ENCODE peak calls at places on chromosomes 4 and X, in seven cellular contexts. Q is lower leg skin, R is breast epithelium, L is spleen, K is astrocyte of the spinal cord, I is IMR-90, U is tibial nerve. E is an unnamed sample.

GRCh38 chr4:127370495-127371069 is 262.2 kb upstream of the INTU start:
- DNase-seq in Q (no peak), R (peak), L (no peak), K (no peak), I (peak), U (no peak), E (no peak)

GRCh38 chr4:13829457-13829856 is 201.9 kb upstream of the BOD1L1 start:
- DNase-seq in Q (no peak), R (no peak), L (no peak), K (no peak), I (peak), U (no peak), E (no peak)

GRCh38 chrX:10555846-10556245 is 64.5 kb downstream of the MID1 start:
- DNase-seq in Q (no peak), R (no peak), L (no peak), K (no peak), I (no peak), U (no peak), E (no peak)

GRCh38 chrX:10112510-10112909 is 44.3 kb upstream of the CLCN4 start:
- DNase-seq in Q (no peak), R (no peak), L (no peak), K (no peak), I (no peak), U (no peak), E (no peak)

GRCh38 chr4:78081541-78081940 is 24.4 kb downstream of the FRAS1 start:
- DNase-seq in Q (no peak), R (no peak), L (no peak), K (no peak), I (no peak), U (no peak), E (no peak)

GRCh38 chr4:164531336-164531735 is 222.6 kb upstream of the SMIM31 start:
- DNase-seq in Q (no peak), R (no peak), L (no peak), K (no peak), I (no peak), U (no peak), E (no peak)

GRCh38 chr4:38759077-38759789 is 23.6 kb downstream of the TLR10 start:
- DNase-seq in Q (peak), R (peak), L (no peak), K (peak), I (peak), U (peak), E (no peak)

GRCh38 chr4:8284391-8284790 is 14.8 kb downstream of the HTRA3 start:
- DNase-seq in Q (no peak), R (no peak), L (peak), K (no peak), I (no peak), U (no peak), E (no peak)

GRCh38 chrX:109475174-109475891 is 6.6 kb downstream of the GUCY2F start:
- DNase-seq in Q (no peak), R (peak), L (no peak), K (peak), I (peak), U (no peak), E (no peak)

GRCh38 chr4:128465523-128465922 is 177.9 kb upstream of the PGRMC2 start:
- DNase-seq in Q (no peak), R (no peak), L (no peak), K (no peak), I (no peak), U (no peak), E (no peak)

GRCh38 chr4:19227701-19228100 is 1024.0 kb upstream of the SLIT2 start:
- DNase-seq in Q (no peak), R (no peak), L (no peak), K (no peak), I (no peak), U (no peak), E (no peak)

GRCh38 chrX:310621-311155 is 7.9 kb downstream of the GTPBP6 start:
- DNase-seq in Q (peak), R (no peak), L (peak), K (no peak), I (no peak), U (no peak), E (no peak)
- H3K4me3 ChIP-seq in Q (no peak), R (no peak), L (no peak), K (no peak), I (no peak), U (no peak), E (no peak)

GRCh38 chr4:73870778-73871177 is 1.6 kb downstream of the CXCL1 start:
- DNase-seq in Q (no peak), R (no peak), L (no peak), K (no peak), I (no peak), U (no peak), E (no peak)
- H3K4me3 ChIP-seq in Q (no peak), R (peak), L (peak), K (peak), I (no peak), U (no peak), E (no peak)

GRCh38 chr4:124903995-124904722 is 191.6 kb upstream of the ANKRD50 start:
- DNase-seq in Q (no peak), R (no peak), L (no peak), K (peak), I (peak), U (no peak), E (no peak)
- H3K4me3 ChIP-seq in Q (no peak), R (peak), L (no peak), K (peak), I (peak), U (no peak), E (peak)

DNA sequence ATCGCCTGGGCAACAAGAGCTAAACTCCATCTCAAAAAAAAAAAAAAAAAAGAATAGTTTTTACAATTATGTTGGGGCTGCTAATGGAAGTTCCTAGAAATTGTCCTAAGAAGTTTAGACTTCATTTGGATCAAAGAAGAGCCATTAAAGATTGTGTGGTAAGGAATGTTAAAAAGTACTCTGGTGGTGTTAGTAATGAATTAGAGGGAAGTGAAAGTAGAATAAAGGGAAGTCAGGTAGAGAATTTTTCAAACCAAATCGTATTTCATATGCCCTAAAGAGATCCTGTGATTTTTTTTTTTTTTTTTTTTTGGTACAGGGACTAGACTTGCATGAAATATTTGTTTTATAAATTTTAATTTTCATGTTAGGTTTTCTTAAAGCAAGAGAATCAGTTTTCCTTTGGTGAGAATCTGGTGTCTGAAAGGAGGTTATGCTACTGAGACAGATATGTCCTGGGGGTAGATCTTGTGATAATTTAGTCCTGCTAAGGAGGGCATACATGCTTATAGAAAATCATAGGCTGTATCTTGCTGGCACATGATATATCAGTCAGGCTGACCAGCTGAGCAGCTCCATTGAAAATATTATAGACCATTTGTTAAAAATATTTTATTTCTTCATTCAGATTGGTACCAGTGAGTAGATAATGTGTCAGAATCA is 10.7 kb downstream of the SEC24B start:
- DNase-seq in Q (no peak), R (no peak), L (no peak), K (no peak), I (no peak), U (no peak), E (no peak)
- H3K4me3 ChIP-seq in Q (no peak), R (no peak), L (no peak), K (no peak), I (no peak), U (no peak), E (no peak)

GRCh38 chr4:25330335-25330734 is 17.8 kb downstream of the ZCCHC4 start:
- DNase-seq in Q (no peak), R (no peak), L (no peak), K (no peak), I (no peak), U (no peak), E (no peak)

DNA sequence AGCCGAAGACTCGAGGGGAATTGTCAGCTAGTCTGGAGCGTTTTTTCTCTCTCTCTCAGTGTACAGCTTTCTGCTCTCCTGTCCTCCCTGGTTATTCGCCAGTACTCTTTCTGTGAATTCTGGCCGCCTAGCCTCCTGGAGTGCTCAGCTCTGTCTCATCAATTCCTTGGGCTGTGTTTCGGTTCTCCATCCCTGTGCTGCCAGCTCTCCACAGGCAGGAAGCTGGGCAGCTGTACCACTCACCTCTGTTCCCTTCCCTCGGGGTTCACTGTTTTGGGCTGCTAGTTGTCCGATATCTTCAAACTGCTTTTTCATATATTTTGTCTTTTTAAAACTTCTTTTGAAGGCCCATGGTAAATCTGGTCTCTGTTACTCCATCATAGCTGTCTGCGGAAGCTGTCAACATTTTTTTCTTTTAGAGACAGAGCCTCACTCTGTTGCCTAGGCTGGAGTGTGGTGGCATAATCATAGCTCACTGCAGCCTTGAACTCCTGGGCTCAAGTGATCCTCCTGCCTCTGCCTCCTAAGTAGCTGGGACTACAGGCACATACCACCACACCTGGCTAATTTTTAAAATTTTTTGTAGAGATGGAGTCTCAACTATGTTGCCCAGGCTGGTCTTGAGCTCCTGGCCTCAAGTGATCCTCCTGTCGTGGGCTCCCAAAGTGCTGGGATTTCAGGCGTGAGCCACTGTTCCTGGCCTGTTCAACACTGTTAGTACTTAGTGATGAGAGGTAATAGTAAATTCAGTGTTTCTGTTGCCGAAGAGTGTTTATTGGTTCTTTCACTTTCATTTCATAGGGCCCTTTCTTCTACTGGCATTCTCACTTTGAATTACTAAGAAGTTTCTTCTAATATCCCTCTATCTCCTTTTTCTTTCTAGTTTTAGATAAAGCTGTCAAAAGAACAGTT is 18.6 kb downstream of the ZCCHC4 start:
- DNase-seq in Q (no peak), R (no peak), L (no peak), K (no peak), I (no peak), U (no peak), E (no peak)
- H3K4me3 ChIP-seq in Q (no peak), R (no peak), L (peak), K (no peak), I (no peak), U (no peak), E (peak)

GRCh38 chr4:122733805-122734155 is 1.3 kb downstream of the BBS12 start:
- DNase-seq in Q (no peak), R (no peak), L (no peak), K (no peak), I (no peak), U (no peak), E (no peak)
- H3K4me3 ChIP-seq in Q (no peak), R (peak), L (no peak), K (peak), I (no peak), U (no peak), E (peak)

GRCh38 chr4:61200991-61201526 is 933 bp downstream of the ADGRL3 start:
- DNase-seq in Q (no peak), R (no peak), L (no peak), K (peak), I (no peak), U (no peak), E (no peak)
- H3K4me3 ChIP-seq in Q (peak), R (peak), L (peak), K (peak), I (peak), U (peak), E (peak)

GRCh38 chrX:115562492-115562872 is 1.5 kb downstream of the PLS3 start:
- DNase-seq in Q (no peak), R (no peak), L (no peak), K (no peak), I (peak), U (no peak), E (no peak)

GRCh38 chrX:115563633-115564182 is 2.7 kb downstream of the PLS3 start:
- DNase-seq in Q (no peak), R (no peak), L (no peak), K (no peak), I (no peak), U (no peak), E (no peak)

GRCh38 chrX:115561605-115562491 is 874 bp downstream of the PLS3 start:
- DNase-seq in Q (peak), R (peak), L (no peak), K (peak), I (peak), U (no peak), E (no peak)

GRCh38 chrX:115565888-115566287 is 4.9 kb downstream of the PLS3 start:
- DNase-seq in Q (no peak), R (no peak), L (no peak), K (no peak), I (no peak), U (no peak), E (no peak)

DNA sequence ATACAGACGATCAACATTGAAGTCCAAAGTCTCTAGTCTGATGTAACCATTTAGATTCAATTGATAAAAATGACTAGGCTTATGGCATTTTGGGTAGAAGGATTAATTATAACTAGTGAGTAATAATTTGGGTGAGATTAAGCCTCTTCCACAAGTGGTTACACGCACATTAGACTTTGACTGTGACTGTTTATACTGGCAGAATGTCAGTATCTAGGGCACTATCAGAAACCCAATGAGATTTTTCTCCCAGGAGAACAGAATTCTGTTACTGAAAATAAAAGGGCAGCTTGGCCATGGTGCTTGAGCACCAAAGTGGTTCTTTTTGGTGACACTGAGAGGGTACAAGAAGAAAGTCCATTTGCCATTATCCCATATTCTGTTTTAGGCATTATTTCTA is 3.3 kb downstream of the PLS3 start:
- DNase-seq in Q (no peak), R (no peak), L (no peak), K (peak), I (peak), U (no peak), E (no peak)
- H3K4me3 ChIP-seq in Q (no peak), R (no peak), L (no peak), K (no peak), I (no peak), U (no peak), E (peak)

E was measured in thoracic aorta.